ENCODE peak calls at places on chromosomes 11 and 22, in ten cellular contexts. B, S, D, E, K, I, A, H, X and T are unnamed samples.

GRCh38 chr11:31325162-31325561 is 44.4 kb downstream of the DCDC1 start:
- DNase-seq in B (no peak), S (peak; percentile 82), D (peak; percentile 85), E (no peak), K (no peak), I (no peak), A (no peak), H (no peak), X (peak; percentile 40), T (no peak)

GRCh38 chr22:29674121-29674520 is 45.7 kb upstream of the CABP7 start:
- DNase-seq in B (no peak), S (no peak), D (no peak), E (no peak), K (no peak), I (no peak), A (no peak), H (no peak), X (no peak), T (no peak)

GRCh38 chr11:120073196-120073595 is 64.7 kb downstream of the TRIM29 start:
- DNase-seq in B (no peak), S (no peak), D (no peak), E (no peak), K (no peak), I (no peak), A (no peak), H (no peak), X (no peak), T (no peak)

GRCh38 chr11:62961017-62961416 is 23.8 kb downstream of the SLC22A6 start:
- DNase-seq in B (no peak), S (no peak), D (no peak), E (no peak), K (no peak), I (no peak), A (no peak), H (no peak), X (no peak), T (no peak)

GRCh38 chr11:45333506-45333971 is 47.4 kb upstream of the SYT13 start:
- DNase-seq in B (no peak), S (no peak), D (peak; percentile 84), E (no peak), K (no peak), I (peak; percentile 47), A (no peak), H (no peak), X (no peak), T (no peak)

GRCh38 chr11:86176165-86176884 is 68.2 kb upstream of the EED start:
- DNase-seq in B (no peak), S (no peak), D (peak; percentile 70), E (no peak), K (no peak), I (no peak), A (no peak), H (peak; percentile 44), X (no peak), T (no peak)

GRCh38 chr22:48538291-48538820 is 1289.3 kb downstream of the BRD1 start:
- DNase-seq in B (no peak), S (no peak), D (no peak), E (no peak), K (no peak), I (no peak), A (no peak), H (no peak), X (no peak), T (no peak)

GRCh38 chr11:17439316-17439782 is 37.3 kb downstream of the ABCC8 start:
- DNase-seq in B (no peak), S (no peak), D (no peak), E (no peak), K (no peak), I (peak; percentile 76), A (no peak), H (no peak), X (no peak), T (no peak)

GRCh38 chr11:124633355-124633754 is 10.7 kb downstream of the TBRG1 start:
- DNase-seq in B (no peak), S (no peak), D (peak; percentile 39), E (no peak), K (no peak), I (no peak), A (no peak), H (no peak), X (peak; percentile 16), T (no peak)

GRCh38 chr11:62842171-62842717 is 2.9 kb upstream of the WDR74 start:
- DNase-seq in B (no peak), S (no peak), D (peak; percentile 21), E (no peak), K (peak; percentile 18), I (peak; percentile 46), A (no peak), H (no peak), X (no peak), T (no peak)

GRCh38 chr11:32396991-32397390 is 38.3 kb downstream of the WT1 start:
- DNase-seq in B (no peak), S (no peak), D (no peak), E (no peak), K (no peak), I (no peak), A (no peak), H (no peak), X (no peak), T (no peak)

GRCh38 chr11:118163494-118163893 is 10.9 kb upstream of the SCN4B start:
- DNase-seq in B (no peak), S (no peak), D (no peak), E (no peak), K (no peak), I (no peak), A (no peak), H (no peak), X (no peak), T (no peak)

GRCh38 chr11:10233581-10233980 is 60.4 kb downstream of the SBF2 start:
- DNase-seq in B (no peak), S (peak; percentile 88), D (peak; percentile 82), E (no peak), K (no peak), I (peak; percentile 27), A (no peak), H (no peak), X (no peak), T (no peak)

GRCh38 chr11:71096751-71097388 is 155.5 kb downstream of the SHANK2 start:
- DNase-seq in B (no peak), S (no peak), D (no peak), E (no peak), K (no peak), I (no peak), A (no peak), H (no peak), X (peak; percentile 55), T (no peak)

GRCh38 chr22:17267661-17268330 is 48.6 kb upstream of the ADA2 start:
- DNase-seq in B (no peak), S (no peak), D (no peak), E (no peak), K (no peak), I (peak; percentile 40), A (no peak), H (no peak), X (no peak), T (no peak)

GRCh38 chr11:46352063-46352841 is 5.0 kb downstream of the DGKZ start:
- DNase-seq in B (peak; percentile 70), S (no peak), D (no peak), E (peak; percentile 67), K (peak; percentile 76), I (peak; percentile 64), A (no peak), H (peak; percentile 73), X (peak; percentile 33), T (no peak)

GRCh38 chr11:130071211-130071712 is 1.6 kb downstream of the APLP2 start:
- DNase-seq in B (no peak), S (no peak), D (peak; percentile 36), E (no peak), K (no peak), I (no peak), A (no peak), H (no peak), X (peak; percentile 39), T (no peak)

GRCh38 chr11:118870396-118871343 is 13.0 kb upstream of the CXCR5 start:
- DNase-seq in B (no peak), S (no peak), D (peak; percentile 16), E (no peak), K (no peak), I (no peak), A (no peak), H (no peak), X (no peak), T (no peak)

GRCh38 chr11:19013181-19013857 is 47.2 kb downstream of the MRGPRX2 start:
- DNase-seq in B (no peak), S (no peak), D (no peak), E (no peak), K (no peak), I (peak; percentile 6), A (no peak), H (no peak), X (no peak), T (peak; percentile 9)

GRCh38 chr11:121336279-121336947 is 43.8 kb downstream of the SC5D start:
- DNase-seq in B (no peak), S (no peak), D (no peak), E (no peak), K (no peak), I (no peak), A (no peak), H (no peak), X (no peak), T (no peak)

GRCh38 chr11:102309621-102310541 is 7.4 kb upstream of the BIRC3 start:
- DNase-seq in B (no peak), S (no peak), D (no peak), E (no peak), K (no peak), I (no peak), A (no peak), H (no peak), X (no peak), T (peak; percentile 39)

GRCh38 chr11:104609297-104609696 is 289.0 kb downstream of the CASP12 start:
- DNase-seq in B (no peak), S (peak; percentile 8), D (peak; percentile 82), E (peak; percentile 1), K (no peak), I (peak; percentile 68), A (no peak), H (peak; percentile 61), X (peak; percentile 44), T (peak; percentile 61)

GRCh38 chr11:9251306-9251705 is 13.8 kb downstream of the DENND5A start:
- DNase-seq in B (no peak), S (no peak), D (no peak), E (no peak), K (no peak), I (no peak), A (no peak), H (no peak), X (no peak), T (no peak)

GRCh38 chr22:33917744-33918406 is 2.4 kb downstream of the LARGE1 start:
- DNase-seq in B (no peak), S (no peak), D (no peak), E (no peak), K (no peak), I (peak; percentile 37), A (no peak), H (no peak), X (no peak), T (no peak)

GRCh38 chr11:34600339-34601084 is 20.4 kb upstream of the EHF start:
- DNase-seq in B (no peak), S (no peak), D (peak; percentile 11), E (no peak), K (no peak), I (peak; percentile 78), A (no peak), H (no peak), X (peak; percentile 9), T (no peak)